ENCODE peak calls at places on chromosomes 1 and 21, in eight cellular contexts. B, O, Y, F, H, G, P and W are unnamed samples.

GRCh38 chr1:47347735-47348134 is 14.1 kb downstream of the CMPK1 start:
- DNase-seq in B (no peak), O (no peak), Y (no peak), F (no peak), H (no peak), G (no peak), P (no peak), W (no peak)

GRCh38 chr1:109762821-109763645 is 690 bp downstream of the EPS8L3 start:
- DNase-seq in B (no peak), O (no peak), Y (peak), F (no peak), H (no peak), G (peak), P (peak), W (peak)

GRCh38 chr1:111140680-111140967 is 601 bp downstream of the CEPT1 start:
- DNase-seq in B (no peak), O (no peak), Y (no peak), F (no peak), H (no peak), G (no peak), P (peak), W (peak)

GRCh38 chr21:36169465-36170128 is 13.0 kb downstream of the DOP1B start:
- DNase-seq in B (peak), O (no peak), Y (no peak), F (no peak), H (no peak), G (no peak), P (no peak), W (no peak)

GRCh38 chr1:30303387-30303786 is 420.0 kb downstream of the MATN1 start:
- DNase-seq in B (no peak), O (no peak), Y (no peak), F (no peak), H (no peak), G (no peak), P (no peak), W (no peak)

GRCh38 chr1:117598489-117598888 is 7.4 kb upstream of the TENT5C start:
- DNase-seq in B (no peak), O (no peak), Y (no peak), F (no peak), H (no peak), G (peak), P (no peak), W (no peak)

GRCh38 chr1:90246069-90246468 is 251.2 kb downstream of the ZNF326 start:
- DNase-seq in B (no peak), O (no peak), Y (no peak), F (no peak), H (no peak), G (no peak), P (no peak), W (no peak)

GRCh38 chr1:41666991-41667631 is 182.6 kb upstream of the EDN2 start:
- DNase-seq in B (peak), O (peak), Y (no peak), F (peak), H (no peak), G (no peak), P (no peak), W (no peak)

GRCh38 chr1:96370752-96371151 is 350.8 kb upstream of the PTBP2 start:
- DNase-seq in B (no peak), O (no peak), Y (peak), F (peak), H (no peak), G (no peak), P (peak), W (peak)

GRCh38 chr1:32554288-32554687 is 15.1 kb downstream of the ZBTB8A start:
- DNase-seq in B (no peak), O (no peak), Y (no peak), F (no peak), H (no peak), G (no peak), P (no peak), W (no peak)
- TF ChIP-seq CTCF in B (no peak), O (no peak), Y (no peak), F (no peak), H (no peak), G (no peak), P (no peak), W (no peak)

GRCh38 chr1:21749109-21749508 is 33.8 kb downstream of the USP48 start:
- DNase-seq in B (no peak), O (no peak), Y (no peak), F (no peak), H (no peak), G (no peak), P (no peak), W (no peak)
- H3K4me3 ChIP-seq in B (no peak), O (no peak), Y (no peak), F (no peak), H (no peak), G (no peak), P (no peak), W (no peak)

DNA sequence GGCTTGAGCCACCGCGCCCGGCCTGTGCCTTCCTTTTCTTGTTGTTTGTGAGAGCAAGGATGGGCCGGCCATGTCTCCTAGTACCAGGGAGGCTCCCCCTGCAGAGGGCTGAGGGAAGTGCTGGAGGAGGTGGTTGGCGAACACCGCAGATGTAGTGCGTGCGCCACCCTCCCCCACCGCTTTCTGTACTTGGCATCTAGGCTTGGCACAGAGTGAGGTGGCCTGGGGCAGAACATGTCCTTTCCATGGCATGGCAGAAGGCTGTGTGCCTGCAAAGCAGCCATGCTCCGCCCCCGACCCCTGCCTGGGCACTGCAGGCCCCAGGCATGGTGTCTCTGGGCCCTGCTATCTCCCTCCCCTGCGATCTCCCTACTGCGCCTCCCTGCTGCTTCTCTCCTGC is 30.7 kb downstream of the ALPL start:
- DNase-seq in B (peak), O (no peak), Y (no peak), F (no peak), H (no peak), G (no peak), P (no peak), W (no peak)
- TF ChIP-seq CTCF in B (peak), O (no peak), Y (peak), F (peak), H (no peak), G (no peak), P (peak), W (peak)

GRCh38 chr1:165490175-165490574 is 45.2 kb upstream of the RXRG start:
- DNase-seq in B (peak), O (no peak), Y (no peak), F (no peak), H (no peak), G (no peak), P (no peak), W (no peak)

GRCh38 chr1:165481820-165482532 is 37.0 kb upstream of the RXRG start:
- DNase-seq in B (peak), O (no peak), Y (no peak), F (peak), H (no peak), G (no peak), P (peak), W (peak)

GRCh38 chr1:165485716-165486115 is 40.8 kb upstream of the RXRG start:
- DNase-seq in B (no peak), O (no peak), Y (no peak), F (no peak), H (no peak), G (no peak), P (no peak), W (no peak)

GRCh38 chr1:165483412-165483811 is 38.5 kb upstream of the RXRG start:
- DNase-seq in B (no peak), O (no peak), Y (no peak), F (no peak), H (no peak), G (no peak), P (no peak), W (no peak)

GRCh38 chr1:165484532-165484931 is 39.6 kb upstream of the RXRG start:
- DNase-seq in B (no peak), O (no peak), Y (no peak), F (no peak), H (no peak), G (no peak), P (no peak), W (no peak)
- H3K4me3 ChIP-seq in B (no peak), O (no peak), Y (no peak), F (no peak), H (no peak), G (no peak), P (no peak), W (no peak)

DNA sequence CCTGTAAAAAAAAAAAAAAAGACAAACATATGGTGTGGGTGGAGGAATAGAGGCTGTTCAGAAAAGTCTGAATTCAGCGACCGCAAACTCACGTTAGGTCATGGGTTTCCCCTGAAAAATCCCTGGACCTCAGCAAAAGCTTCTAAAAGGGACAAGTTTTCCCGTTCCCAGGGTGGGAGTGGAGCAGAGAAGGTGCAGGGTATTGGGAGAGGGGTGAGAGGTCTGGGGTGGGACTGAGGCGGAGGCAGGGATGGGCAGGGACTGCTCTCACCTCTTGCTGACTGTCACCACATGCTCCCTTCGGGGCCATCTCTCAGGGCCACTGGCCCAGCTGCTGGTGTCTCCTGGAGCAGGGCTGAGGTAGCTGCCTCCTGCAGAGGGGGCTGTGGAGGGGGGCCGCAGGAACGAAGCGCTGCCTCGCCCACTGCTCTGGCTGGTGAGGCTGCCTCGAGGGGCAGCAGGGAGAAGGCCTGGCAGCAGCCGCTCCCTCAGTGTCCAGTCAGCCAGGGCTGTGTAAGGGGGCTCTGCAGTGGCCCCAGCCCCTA is 2.7 kb upstream of the TAGLN2 start:
- DNase-seq in B (peak), O (no peak), Y (no peak), F (no peak), H (peak), G (no peak), P (no peak), W (no peak)
- TF ChIP-seq CTCF in B (no peak), O (no peak), Y (no peak), F (peak), H (no peak), G (no peak), P (no peak), W (no peak)